ENCODE peak calls at places on chromosomes 2 and 18, in seven cellular contexts. E is NCI-H1092; R is RCC 7860; L is endothelial cell of umbilical vein; B is stimulated activated CD4-positive, alpha-beta T cell treated with anti-CD3 and anti-CD28 coated beads, Interleukin-1b, Interleukin-23, amount 100 ng/mL, for 24 hours; J is naive thymus-derived CD4-positive, alpha-beta T cell; Q is H7. C is an unnamed sample.

GRCh38 chr18:27005589-27005988 is 140.1 kb upstream of the AQP4 start:
- DNase-seq in B (no peak), L (no peak), Q (peak; percentile 32), E (no peak), R (no peak), J (no peak), C (no peak)

GRCh38 chr2:85504434-85505261 is 34.3 kb upstream of the MAT2A start:
- DNase-seq in L (peak; percentile 96), E (peak; percentile 49), Q (no peak), B (no peak), J (no peak), R (peak; percentile 100), C (peak; percentile 92)

GRCh38 chr2:224263571-224264043 is 138.3 kb downstream of the FAM124B start:
- DNase-seq in R (no peak), J (no peak), L (no peak), B (no peak), E (no peak), Q (no peak), C (no peak)

GRCh38 chr2:236054125-236054524 is 114.1 kb downstream of the GBX2 start:
- DNase-seq in L (no peak), Q (no peak), R (no peak), E (no peak), B (no peak), J (no peak), C (no peak)

GRCh38 chr2:105868060-105868459 is 123.3 kb downstream of the NCK2 start:
- DNase-seq in Q (no peak), E (no peak), L (no peak), B (no peak), J (no peak), R (no peak), C (no peak)

GRCh38 chr18:10460414-10461018 is 6.1 kb downstream of the APCDD1 start:
- DNase-seq in R (no peak), L (no peak), B (no peak), J (no peak), E (no peak), Q (no peak), C (no peak)

GRCh38 chr2:26559556-26559955 is 81.6 kb downstream of the CIB4 start:
- DNase-seq in E (no peak), J (no peak), R (no peak), L (no peak), B (no peak), Q (peak; percentile 94), C (no peak)

GRCh38 chr2:110853516-110853915 is 121.1 kb downstream of the ACOXL start:
- DNase-seq in Q (no peak), B (peak; percentile 42), E (no peak), L (peak; percentile 25), J (peak; percentile 34), R (no peak), C (no peak)

GRCh38 chr18:5720132-5720531 is 175.2 kb downstream of the TMEM200C start:
- DNase-seq in B (no peak), Q (no peak), R (no peak), J (no peak), E (no peak), L (no peak), C (no peak)

GRCh38 chr2:149313512-149313972 is 16.8 kb upstream of the LYPD6 start:
- DNase-seq in L (peak; percentile 40), Q (peak; percentile 85), R (peak; percentile 14), J (no peak), B (no peak), E (peak; percentile 93), C (peak; percentile 19)

GRCh38 chr2:54871457-54872103 is 148.1 kb downstream of the EML6 start:
- DNase-seq in J (no peak), L (no peak), R (no peak), Q (no peak), E (peak; percentile 84), B (no peak), C (no peak)

GRCh38 chr2:168336786-168337388 is 89.5 kb upstream of the STK39 start:
- DNase-seq in Q (peak; percentile 61), J (no peak), L (no peak), R (peak; percentile 24), B (peak; percentile 27), E (peak; percentile 41), C (no peak)

C was measured in HFF-Myc.